ENCODE peak calls at places on chromosomes 13 and 19, in four cellular contexts. A is stimulated activated CD4-positive, alpha-beta T cell treated with anti-CD3 and anti-CD28 coated beads, Interleukin-1b, Interleukin-23, amount 100 ng/mL, for 1 hour; Y is mucosa of descending colon; S is CD8-positive, alpha-beta memory T cell. E is an unnamed sample.

GRCh38 chr13:48896312-48896711 is 79.4 kb upstream of the FNDC3A start:
- DNase-seq in A (no peak), Y (no peak), S (no peak), E (no peak)

GRCh38 chr13:111857846-111858560 is 208.9 kb upstream of the SOX1 start:
- DNase-seq in Y (no peak), A (no peak), S (no peak), E (no peak)

GRCh38 chr13:40171566-40171965 is 494.9 kb downstream of the FOXO1 start:
- DNase-seq in Y (no peak), A (no peak), S (no peak), E (no peak)

GRCh38 chr19:9323557-9323918 is 441 bp upstream of the ZNF559 start:
- DNase-seq in A (no peak), Y (no peak), S (no peak), E (peak)

GRCh38 chr13:99320693-99321481 is 13.7 kb upstream of the GPR183 start:
- DNase-seq in Y (no peak), S (peak), A (no peak), E (no peak)

GRCh38 chr19:46845959-46846459 is 4.6 kb downstream of the AP2S1 start:
- DNase-seq in A (no peak), Y (peak), S (no peak), E (no peak)

GRCh38 chr13:39385621-39386231 is 217.3 kb downstream of the LHFPL6 start:
- DNase-seq in Y (no peak), A (no peak), S (no peak), E (no peak)

GRCh38 chr13:46948338-46948737 is 51.5 kb upstream of the HTR2A start:
- DNase-seq in S (no peak), Y (no peak), A (no peak), E (no peak)

GRCh38 chr19:43546581-43546980 is 13.6 kb downstream of the ZNF575 start:
- DNase-seq in S (no peak), A (no peak), Y (no peak), E (no peak)

GRCh38 chr19:6735181-6735891 is 2.0 kb downstream of the GPR108 start:
- DNase-seq in S (no peak), A (no peak), Y (peak), E (no peak)

GRCh38 chr13:97506511-97506910 is 72.5 kb downstream of the RAP2A start:
- DNase-seq in S (no peak), Y (no peak), A (no peak), E (no peak)

GRCh38 chr19:898663-899062 is 5.4 kb downstream of the RNU6-9 start:
- DNase-seq in Y (no peak), S (peak), A (no peak), E (no peak)

GRCh38 chr13:80955487-80955886 is 614.6 kb upstream of the SPRY2 start:
- DNase-seq in Y (no peak), A (no peak), S (no peak), E (no peak)

GRCh38 chr19:48739835-48740704 is at the start of gene RASIP1:
- DNase-seq in Y (no peak), S (peak), A (no peak), E (no peak)

GRCh38 chr19:41411682-41412265 is 14.2 kb downstream of the BCKDHA start:
- DNase-seq in S (no peak), A (no peak), Y (no peak), E (no peak)

GRCh38 chr19:32253683-32254020 is 91.8 kb upstream of the ZNF507 start:
- DNase-seq in S (no peak), A (no peak), Y (no peak), E (no peak)

GRCh38 chr19:5691205-5691929 is 1.3 kb downstream of the RPL36 start:
- DNase-seq in Y (peak), A (no peak), S (peak), E (peak)

GRCh38 chr19:38392707-38393308 is 4.3 kb downstream of the SPRED3 start:
- DNase-seq in Y (no peak), S (no peak), A (no peak), E (peak)

GRCh38 chr13:26707122-26708006 is 53.2 kb downstream of the GPR12 start:
- DNase-seq in A (no peak), Y (no peak), S (no peak), E (peak)

GRCh38 chr19:58128041-58128685 is 22.4 kb downstream of the ZNF329 start:
- DNase-seq in Y (no peak), A (no peak), S (no peak), E (no peak)

GRCh38 chr19:43471091-43471490 is 5.7 kb upstream of the LYPD3 start:
- DNase-seq in Y (no peak), S (no peak), A (no peak), E (no peak)

GRCh38 chr13:42814868-42815267 is 33.5 kb downstream of the FAM216B start:
- DNase-seq in S (no peak), A (no peak), Y (no peak), E (no peak)

GRCh38 chr13:93145199-93145598 is 81.4 kb upstream of the GPC6 start:
- DNase-seq in Y (no peak), S (no peak), A (no peak), E (no peak)

E was measured in HuH-7.5.